ENCODE peak calls at places on chromosomes 6 and 20, in five cellular contexts. One of them, this sample, is unnamed.

GRCh38 chr20:39105551-39105950 is 143.4 kb downstream of the DHX35 start:
- DNase-seq in kidney: no peak
- DNase-seq in PC-9: no peak
- DNase-seq in choroid plexus epithelial cell: no peak
- DNase-seq in Caco-2: no peak
- DNase-seq in this sample: no peak

GRCh38 chr6:110597754-110598153 is 121.3 kb upstream of the SLC22A16 start:
- DNase-seq in kidney: no peak
- DNase-seq in PC-9: no peak
- DNase-seq in choroid plexus epithelial cell: no peak
- DNase-seq in Caco-2: no peak
- DNase-seq in this sample: no peak

GRCh38 chr6:156718647-156719394 is 58.4 kb upstream of the ARID1B start:
- DNase-seq in kidney: peak; percentile 92
- DNase-seq in PC-9: no peak
- DNase-seq in choroid plexus epithelial cell: peak; percentile 70
- DNase-seq in Caco-2: no peak
- DNase-seq in this sample: peak; percentile 81

GRCh38 chr6:109925060-109925459 is 53.1 kb upstream of the GPR6 start:
- DNase-seq in kidney: no peak
- DNase-seq in PC-9: no peak
- DNase-seq in choroid plexus epithelial cell: peak; percentile 54
- DNase-seq in Caco-2: no peak
- DNase-seq in this sample: peak; percentile 26

GRCh38 chr6:143059616-143060353 is 904 bp upstream of the AIG1 start:
- DNase-seq in kidney: no peak
- DNase-seq in PC-9: peak; percentile 95
- DNase-seq in choroid plexus epithelial cell: peak; percentile 86
- DNase-seq in Caco-2: peak; percentile 13
- DNase-seq in this sample: peak; percentile 71

GRCh38 chr20:1376453-1377270 is 16.2 kb downstream of the FKBP1A start:
- DNase-seq in kidney: no peak
- DNase-seq in PC-9: no peak
- DNase-seq in choroid plexus epithelial cell: no peak
- DNase-seq in Caco-2: no peak
- DNase-seq in this sample: no peak

GRCh38 chr6:4853782-4854511 is 77.7 kb downstream of the CDYL start:
- DNase-seq in kidney: no peak
- DNase-seq in PC-9: no peak
- DNase-seq in choroid plexus epithelial cell: no peak
- DNase-seq in Caco-2: peak; percentile 39
- DNase-seq in this sample: peak; percentile 13

GRCh38 chr6:169445661-169446581 is 192.3 kb upstream of the THBS2 start:
- DNase-seq in kidney: no peak
- DNase-seq in PC-9: no peak
- DNase-seq in choroid plexus epithelial cell: no peak
- DNase-seq in Caco-2: peak; percentile 22
- DNase-seq in this sample: no peak

GRCh38 chr6:133888931-133889556 is at the start of gene TCF21:
- DNase-seq in kidney: peak; percentile 85
- DNase-seq in PC-9: no peak
- DNase-seq in choroid plexus epithelial cell: peak; percentile 65
- DNase-seq in Caco-2: no peak
- DNase-seq in this sample: no peak

GRCh38 chr20:48191200-48191599 is 405.9 kb upstream of the SULF2 start:
- DNase-seq in kidney: no peak
- DNase-seq in PC-9: no peak
- DNase-seq in choroid plexus epithelial cell: no peak
- DNase-seq in Caco-2: no peak
- DNase-seq in this sample: peak; percentile 6

GRCh38 chr6:191487-192312 is 100.6 kb upstream of the DUSP22 start:
- DNase-seq in kidney: no peak
- DNase-seq in PC-9: no peak
- DNase-seq in choroid plexus epithelial cell: no peak
- DNase-seq in Caco-2: no peak
- DNase-seq in this sample: no peak

GRCh38 chr6:153957409-153957808 is 81.6 kb upstream of the OPRM1 start:
- DNase-seq in kidney: no peak
- DNase-seq in PC-9: no peak
- DNase-seq in choroid plexus epithelial cell: no peak
- DNase-seq in Caco-2: no peak
- DNase-seq in this sample: no peak

GRCh38 chr6:125753218-125753936 is 3.9 kb downstream of the HEY2 start:
- DNase-seq in kidney: no peak
- DNase-seq in PC-9: no peak
- DNase-seq in choroid plexus epithelial cell: peak; percentile 71
- DNase-seq in Caco-2: no peak
- DNase-seq in this sample: peak; percentile 49

GRCh38 chr6:167530960-167531359 is 206.1 kb downstream of the TTLL2 start:
- DNase-seq in kidney: no peak
- DNase-seq in PC-9: no peak
- DNase-seq in choroid plexus epithelial cell: no peak
- DNase-seq in Caco-2: no peak
- DNase-seq in this sample: no peak

GRCh38 chr6:106511274-106512047 is 117.8 kb downstream of the RTN4IP1 start:
- DNase-seq in kidney: no peak
- DNase-seq in PC-9: peak; percentile 57
- DNase-seq in choroid plexus epithelial cell: no peak
- DNase-seq in Caco-2: no peak
- DNase-seq in this sample: peak; percentile 48

GRCh38 chr6:44253307-44254101 is 3.8 kb downstream of the SLC35B2 start:
- DNase-seq in kidney: peak; percentile 35
- DNase-seq in PC-9: peak; percentile 42
- DNase-seq in choroid plexus epithelial cell: peak; percentile 42
- DNase-seq in Caco-2: peak; percentile 84
- DNase-seq in this sample: peak; percentile 49

GRCh38 chr6:169326067-169326799 is 72.6 kb upstream of the THBS2 start:
- DNase-seq in kidney: no peak
- DNase-seq in PC-9: no peak
- DNase-seq in choroid plexus epithelial cell: peak; percentile 72
- DNase-seq in Caco-2: peak; percentile 45
- DNase-seq in this sample: peak; percentile 67

GRCh38 chr6:40947876-40948514 is 91.0 kb downstream of the UNC5CL start:
- DNase-seq in kidney: no peak
- DNase-seq in PC-9: no peak
- DNase-seq in choroid plexus epithelial cell: peak; percentile 78
- DNase-seq in Caco-2: no peak
- DNase-seq in this sample: peak; percentile 84

GRCh38 chr6:145155411-145155810 is 579.9 kb downstream of the EPM2A start:
- DNase-seq in kidney: no peak
- DNase-seq in PC-9: no peak
- DNase-seq in choroid plexus epithelial cell: no peak
- DNase-seq in Caco-2: no peak
- DNase-seq in this sample: peak; percentile 38

GRCh38 chr6:138377844-138378243 is at the start of gene SMIM28:
- DNase-seq in kidney: no peak
- DNase-seq in PC-9: peak; percentile 15
- DNase-seq in choroid plexus epithelial cell: no peak
- DNase-seq in Caco-2: no peak
- DNase-seq in this sample: no peak

GRCh38 chr20:63612276-63612931 is 14.5 kb downstream of the GMEB2 start:
- DNase-seq in kidney: peak; percentile 55
- DNase-seq in PC-9: no peak
- DNase-seq in choroid plexus epithelial cell: no peak
- DNase-seq in Caco-2: no peak
- DNase-seq in this sample: no peak

GRCh38 chr20:846894-847278 is 13.4 kb downstream of the FAM110A start:
- DNase-seq in kidney: peak; percentile 76
- DNase-seq in PC-9: no peak
- DNase-seq in choroid plexus epithelial cell: no peak
- DNase-seq in Caco-2: no peak
- DNase-seq in this sample: no peak

GRCh38 chr20:35010405-35011192 is 54.9 kb downstream of the MYH7B start:
- DNase-seq in kidney: no peak
- DNase-seq in PC-9: no peak
- DNase-seq in choroid plexus epithelial cell: no peak
- DNase-seq in Caco-2: no peak
- DNase-seq in this sample: no peak

GRCh38 chr6:133983099-133983939 is 30.3 kb downstream of the TBPL1 start:
- DNase-seq in kidney: peak; percentile 75
- DNase-seq in PC-9: peak; percentile 59
- DNase-seq in choroid plexus epithelial cell: peak; percentile 86
- DNase-seq in Caco-2: no peak
- DNase-seq in this sample: no peak

GRCh38 chr6:140779341-140779740 is 1353.4 kb upstream of the GJE1 start:
- DNase-seq in kidney: no peak
- DNase-seq in PC-9: no peak
- DNase-seq in choroid plexus epithelial cell: peak; percentile 63
- DNase-seq in Caco-2: no peak
- DNase-seq in this sample: peak; percentile 62

GRCh38 chr6:163189609-163190008 is 224.9 kb upstream of the QKI start:
- DNase-seq in kidney: no peak
- DNase-seq in PC-9: no peak
- DNase-seq in choroid plexus epithelial cell: no peak
- DNase-seq in Caco-2: no peak
- DNase-seq in this sample: no peak

GRCh38 chr6:156662025-156662445 is 115.1 kb upstream of the ARID1B start:
- DNase-seq in kidney: no peak
- DNase-seq in PC-9: peak; percentile 34
- DNase-seq in choroid plexus epithelial cell: no peak
- DNase-seq in Caco-2: peak; percentile 25
- DNase-seq in this sample: peak; percentile 83

GRCh38 chr6:31383149-31383548 is 20.2 kb upstream of the MICA start:
- DNase-seq in kidney: no peak
- DNase-seq in PC-9: peak; percentile 52
- DNase-seq in choroid plexus epithelial cell: peak; percentile 46
- DNase-seq in Caco-2: no peak
- DNase-seq in this sample: peak; percentile 57

GRCh38 chr6:16137451-16137801 is 8.5 kb downstream of the MYLIP start:
- DNase-seq in kidney: no peak
- DNase-seq in PC-9: no peak
- DNase-seq in choroid plexus epithelial cell: no peak
- DNase-seq in Caco-2: no peak
- DNase-seq in this sample: no peak
- H3K4me3 ChIP-seq in kidney: no peak overlapping the region
- H3K4me3 ChIP-seq in PC-9: no peak overlapping the region
- H3K4me3 ChIP-seq in choroid plexus epithelial cell: no peak overlapping the region
- H3K4me3 ChIP-seq in Caco-2: no peak overlapping the region
- H3K4me3 ChIP-seq in this sample: no peak overlapping the region

GRCh38 chr6:25041676-25042598 is 106.2 kb upstream of the RIPOR2 start:
- DNase-seq in kidney: peak; percentile 75
- DNase-seq in PC-9: no peak
- DNase-seq in choroid plexus epithelial cell: no peak
- DNase-seq in Caco-2: no peak
- DNase-seq in this sample: no peak

GRCh38 chr6:25038992-25039391 is 103.2 kb upstream of the RIPOR2 start:
- DNase-seq in kidney: no peak
- DNase-seq in PC-9: no peak
- DNase-seq in choroid plexus epithelial cell: no peak
- DNase-seq in Caco-2: no peak
- DNase-seq in this sample: no peak

GRCh38 chr6:25042984-25043725 is 107.4 kb upstream of the RIPOR2 start:
- DNase-seq in kidney: no peak
- DNase-seq in PC-9: no peak
- DNase-seq in choroid plexus epithelial cell: no peak
- DNase-seq in Caco-2: no peak
- DNase-seq in this sample: no peak

GRCh38 chr6:25038300-25038699 is 102.5 kb upstream of the RIPOR2 start:
- DNase-seq in kidney: no peak
- DNase-seq in PC-9: no peak
- DNase-seq in choroid plexus epithelial cell: no peak
- DNase-seq in Caco-2: no peak
- DNase-seq in this sample: no peak

GRCh38 chr6:25042599-25042936 is 106.8 kb upstream of the RIPOR2 start:
- DNase-seq in kidney: no peak
- DNase-seq in PC-9: no peak
- DNase-seq in choroid plexus epithelial cell: no peak
- DNase-seq in Caco-2: no peak
- DNase-seq in this sample: no peak
- TF ChIP-seq CTCF in kidney: no peak
- TF ChIP-seq CTCF in PC-9: no peak
- TF ChIP-seq CTCF in choroid plexus epithelial cell: no peak
- TF ChIP-seq CTCF in Caco-2: peak; percentile 21
- TF ChIP-seq CTCF in this sample: no peak

GRCh38 chr20:3980260-3981131 is 34.9 kb downstream of the RNF24 start:
- DNase-seq in kidney: no peak
- DNase-seq in PC-9: no peak
- DNase-seq in choroid plexus epithelial cell: peak; percentile 76
- DNase-seq in Caco-2: no peak
- DNase-seq in this sample: peak; percentile 74
- H3K4me3 ChIP-seq in kidney: peak overlapping the region; percentile 64
- H3K4me3 ChIP-seq in PC-9: no peak overlapping the region
- H3K4me3 ChIP-seq in choroid plexus epithelial cell: peak overlapping the region; percentile 49
- H3K4me3 ChIP-seq in Caco-2: no peak overlapping the region
- H3K4me3 ChIP-seq in this sample: peak overlapping the region; percentile 39

GRCh38 chr20:54865273-54865672 is 389.9 kb downstream of the DOK5 start:
- DNase-seq in kidney: no peak
- DNase-seq in PC-9: no peak
- DNase-seq in choroid plexus epithelial cell: no peak
- DNase-seq in Caco-2: no peak
- DNase-seq in this sample: no peak
- TF ChIP-seq CTCF in kidney: no peak
- TF ChIP-seq CTCF in PC-9: no peak
- TF ChIP-seq CTCF in choroid plexus epithelial cell: no peak
- TF ChIP-seq CTCF in Caco-2: no peak
- TF ChIP-seq CTCF in this sample: no peak

GRCh38 chr6:48111143-48111506 is at the start of gene PTCHD4:
- DNase-seq in kidney: no peak
- DNase-seq in PC-9: no peak
- DNase-seq in choroid plexus epithelial cell: peak; percentile 65
- DNase-seq in Caco-2: no peak
- DNase-seq in this sample: peak; percentile 69
- H3K4me3 ChIP-seq in kidney: no peak within 1 kb of the TSS
- H3K4me3 ChIP-seq in PC-9: no peak within 1 kb of the TSS
- H3K4me3 ChIP-seq in choroid plexus epithelial cell: peak within 1 kb of the TSS; percentile 48
- H3K4me3 ChIP-seq in Caco-2: no peak within 1 kb of the TSS
- H3K4me3 ChIP-seq in this sample: peak within 1 kb of the TSS; percentile 60

This sample was measured in fibroblast of mammary gland.